ENCODE peak calls at places on chromosomes 6 and 20, in ten cellular contexts. T is cardiac muscle cell, A is gastrocnemius medialis, P is GM03348, X is EL, D is GM04503, R is ovary, O is KBM-7, U is astrocyte of the spinal cord, V is right lobe of liver. M is an unnamed sample.

GRCh38 chr6:39137235-39137634 is 22.2 kb upstream of the SAYSD1 start:
- DNase-seq in A (no peak), X (peak), O (peak), T (peak), P (peak), R (no peak), D (no peak), V (no peak), U (peak), M (no peak)

GRCh38 chr20:23132293-23132929 is 46.3 kb upstream of the CD93 start:
- DNase-seq in R (no peak), O (no peak), U (no peak), P (no peak), X (no peak), A (no peak), D (no peak), T (no peak), V (no peak), M (no peak)

GRCh38 chr6:33984466-33985332 is 161.2 kb downstream of the GRM4 start:
- DNase-seq in A (no peak), X (no peak), O (no peak), T (no peak), R (no peak), D (no peak), V (no peak), P (no peak), U (no peak), M (no peak)

GRCh38 chr6:32854376-32855178 is 585 bp downstream of the PSMB9 start:
- DNase-seq in D (peak), P (peak), A (no peak), X (peak), T (no peak), R (peak), V (no peak), U (peak), O (no peak), M (peak)

GRCh38 chr6:36858407-36858981 is 16.1 kb downstream of the PPIL1 start:
- DNase-seq in V (no peak), X (peak), T (no peak), R (peak), U (peak), D (peak), P (peak), A (no peak), O (no peak), M (no peak)

GRCh38 chr20:11852801-11853200 is 64.9 kb upstream of the BTBD3 start:
- DNase-seq in V (no peak), P (peak), T (no peak), X (peak), D (no peak), R (no peak), O (no peak), U (no peak), A (no peak), M (no peak)

GRCh38 chr6:113018351-113019151 is 671.4 kb downstream of the RFPL4B start:
- DNase-seq in D (peak), T (no peak), U (peak), R (no peak), X (peak), O (no peak), A (no peak), V (no peak), P (peak), M (no peak)

GRCh38 chr6:30493643-30494250 is 4.4 kb downstream of the HLA-E start:
- DNase-seq in A (no peak), D (no peak), P (no peak), R (no peak), X (peak), U (no peak), T (no peak), V (no peak), O (no peak), M (no peak)

GRCh38 chr6:137601471-137601870 is 107.3 kb upstream of the OLIG3 start:
- DNase-seq in A (no peak), P (no peak), U (no peak), T (no peak), X (no peak), R (no peak), O (no peak), D (no peak), V (no peak), M (no peak)

GRCh38 chr6:114096553-114097172 is 125.7 kb upstream of the HDAC2 start:
- DNase-seq in R (no peak), U (peak), V (no peak), X (peak), T (peak), D (no peak), O (peak), A (no peak), P (peak), M (no peak)

GRCh38 chr6:145875496-145876244 is 61.1 kb upstream of the FBXO30 start:
- DNase-seq in D (no peak), U (no peak), P (no peak), X (no peak), V (no peak), O (peak), A (no peak), R (no peak), T (no peak), M (no peak)

GRCh38 chr6:15253107-15254073 is 7.5 kb downstream of the JARID2 start:
- DNase-seq in D (no peak), U (no peak), A (no peak), T (no peak), V (no peak), R (no peak), O (peak), P (no peak), X (no peak), M (no peak)

GRCh38 chr20:45487231-45487635 is 17.7 kb downstream of the WFDC2 start:
- DNase-seq in U (no peak), A (no peak), D (no peak), P (no peak), X (no peak), V (no peak), T (peak), O (peak), R (no peak), M (no peak)

GRCh38 chr6:121187833-121188200 is 146.5 kb downstream of the TBC1D32 start:
- DNase-seq in O (no peak), A (no peak), V (no peak), R (no peak), U (no peak), D (no peak), X (no peak), T (no peak), P (no peak), M (no peak)

GRCh38 chr6:138293996-138294395 is 75.7 kb upstream of the PBOV1 start:
- DNase-seq in V (no peak), T (no peak), O (no peak), U (no peak), A (no peak), X (no peak), D (no peak), P (peak), R (no peak), M (no peak)

GRCh38 chr20:25295386-25296093 is 47.7 kb downstream of the PYGB start:
- DNase-seq in O (no peak), U (no peak), V (no peak), T (peak), A (peak), P (peak), D (no peak), R (no peak), X (no peak), M (no peak)

GRCh38 chr6:151916075-151916474 is 108.6 kb downstream of the ESR1 start:
- DNase-seq in T (no peak), P (no peak), X (peak), O (no peak), V (no peak), R (no peak), U (no peak), A (no peak), D (no peak), M (no peak)

GRCh38 chr6:63316113-63316512 is 3.7 kb downstream of the LGSN start:
- DNase-seq in V (no peak), D (no peak), P (no peak), A (no peak), X (no peak), T (no peak), O (no peak), U (no peak), R (no peak), M (no peak)

GRCh38 chr6:141024526-141024925 is 1108.2 kb upstream of the GJE1 start:
- DNase-seq in U (no peak), V (no peak), X (no peak), O (no peak), A (no peak), D (no peak), P (no peak), R (no peak), T (no peak), M (no peak)

GRCh38 chr6:5425267-5425666 is 164.0 kb downstream of the FARS2 start:
- DNase-seq in D (no peak), P (no peak), O (no peak), R (no peak), A (no peak), V (no peak), X (no peak), U (no peak), T (no peak), M (no peak)

GRCh38 chr6:131958551-131959470 is 7.6 kb upstream of the CCN2 start:
- DNase-seq in P (no peak), O (no peak), V (no peak), R (no peak), T (no peak), A (no peak), U (no peak), D (no peak), X (no peak), M (no peak)

GRCh38 chr20:1418335-1418734 is 25.5 kb upstream of the FKBP1A start:
- DNase-seq in X (peak), A (no peak), R (no peak), O (no peak), V (no peak), T (no peak), U (no peak), P (peak), D (peak), M (no peak)

GRCh38 chr6:26597821-26598220 is 1.1 kb downstream of the ABT1 start:
- DNase-seq in O (no peak), U (no peak), A (no peak), T (no peak), X (no peak), R (no peak), V (no peak), P (no peak), D (no peak), M (no peak)

M was measured in GM12892.